ENCODE peak calls at places on chromosomes 6 and 20, in four cellular contexts. One of them, this sample, is unnamed.
A peak's percentile ranks its signal among the peaks of the same experiment; 100 is the strongest.

GRCh38 chr6:3382399-3383279 is 74.2 kb downstream of the SLC22A23 start:
- DNase-seq in gastrocnemius medialis: no peak
- DNase-seq in prostate gland: no peak
- DNase-seq in CD8-positive, alpha-beta T cell: no peak
- DNase-seq in this sample: peak; percentile 59

GRCh38 chr6:43724354-43724753 is 36.8 kb upstream of the MRPS18A start:
- DNase-seq in gastrocnemius medialis: no peak
- DNase-seq in prostate gland: no peak
- DNase-seq in CD8-positive, alpha-beta T cell: no peak
- DNase-seq in this sample: no peak

GRCh38 chr6:81451787-81452186 is 300.7 kb downstream of the TENT5A start:
- DNase-seq in gastrocnemius medialis: no peak
- DNase-seq in prostate gland: no peak
- DNase-seq in CD8-positive, alpha-beta T cell: no peak
- DNase-seq in this sample: no peak

GRCh38 chr20:22248052-22248667 is 336.2 kb downstream of the FOXA2 start:
- DNase-seq in gastrocnemius medialis: no peak
- DNase-seq in prostate gland: no peak
- DNase-seq in CD8-positive, alpha-beta T cell: no peak
- DNase-seq in this sample: peak; percentile 28

GRCh38 chr6:158279615-158280014 is 32.6 kb upstream of the TULP4 start:
- DNase-seq in gastrocnemius medialis: no peak
- DNase-seq in prostate gland: no peak
- DNase-seq in CD8-positive, alpha-beta T cell: no peak
- DNase-seq in this sample: no peak

GRCh38 chr6:149938571-149939462 is 3.0 kb upstream of the ULBP2 start:
- DNase-seq in gastrocnemius medialis: no peak
- DNase-seq in prostate gland: no peak
- DNase-seq in CD8-positive, alpha-beta T cell: no peak
- DNase-seq in this sample: no peak

GRCh38 chr6:163415620-163416379 is 1.3 kb downstream of the QKI start:
- DNase-seq in gastrocnemius medialis: peak; percentile 60
- DNase-seq in prostate gland: peak; percentile 49
- DNase-seq in CD8-positive, alpha-beta T cell: no peak
- DNase-seq in this sample: no peak

GRCh38 chr20:14207591-14207990 is 129.8 kb downstream of the FLRT3 start:
- DNase-seq in gastrocnemius medialis: no peak
- DNase-seq in prostate gland: no peak
- DNase-seq in CD8-positive, alpha-beta T cell: no peak
- DNase-seq in this sample: no peak

DNA sequence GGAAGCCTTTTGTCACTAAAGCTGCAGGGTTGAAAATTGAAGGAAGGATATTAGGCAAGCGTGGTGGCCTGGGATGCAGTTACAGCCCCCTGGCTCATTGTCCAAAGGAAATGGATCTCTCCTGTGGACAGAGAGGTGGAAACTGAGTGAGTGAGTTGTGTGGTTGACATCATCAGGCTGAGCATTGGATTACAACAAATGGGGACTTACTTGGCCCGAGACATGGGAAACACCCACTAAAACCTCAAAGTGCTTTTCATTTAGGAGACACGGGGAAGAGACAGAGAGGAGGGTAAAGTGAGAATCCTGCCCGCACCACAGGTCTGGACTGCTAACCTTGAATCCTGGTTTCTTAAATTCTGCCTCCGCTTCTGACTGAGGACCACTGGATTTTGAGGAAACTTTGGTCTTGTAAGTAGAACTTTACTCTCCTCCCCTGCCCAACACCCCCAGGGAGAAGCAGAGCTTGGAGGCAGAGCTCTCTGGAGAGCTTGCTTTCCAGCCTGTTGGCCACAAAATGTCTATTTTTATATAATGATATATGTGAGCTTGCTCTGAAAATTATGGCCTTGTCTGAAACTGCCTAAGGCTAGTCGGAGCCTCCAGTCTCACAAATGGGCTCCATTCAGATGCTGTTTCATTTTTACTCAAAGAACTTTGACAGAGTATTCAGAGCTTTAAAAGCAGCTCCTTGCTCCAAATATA is at the start of gene PKIG:
- DNase-seq in gastrocnemius medialis: peak; percentile 89
- DNase-seq in prostate gland: no peak
- DNase-seq in CD8-positive, alpha-beta T cell: no peak
- DNase-seq in this sample: no peak
- H3K4me3 ChIP-seq in gastrocnemius medialis: peak within 1 kb of the TSS; percentile 74
- H3K4me3 ChIP-seq in prostate gland: peak within 1 kb of the TSS; percentile 20
- H3K4me3 ChIP-seq in CD8-positive, alpha-beta T cell: no peak within 1 kb of the TSS
- H3K4me3 ChIP-seq in this sample: no peak within 1 kb of the TSS

GRCh38 chr20:63897978-63898561 is 3.1 kb downstream of the DNAJC5 start:
- DNase-seq in gastrocnemius medialis: no peak
- DNase-seq in prostate gland: no peak
- DNase-seq in CD8-positive, alpha-beta T cell: no peak
- DNase-seq in this sample: no peak

GRCh38 chr20:63895886-63896135 is 885 bp downstream of the DNAJC5 start:
- DNase-seq in gastrocnemius medialis: no peak
- DNase-seq in prostate gland: no peak
- DNase-seq in CD8-positive, alpha-beta T cell: no peak
- DNase-seq in this sample: no peak

GRCh38 chr20:63894358-63895201 is at the start of gene DNAJC5:
- DNase-seq in gastrocnemius medialis: peak; percentile 91
- DNase-seq in prostate gland: peak; percentile 94
- DNase-seq in CD8-positive, alpha-beta T cell: peak; percentile 93
- DNase-seq in this sample: peak; percentile 100

GRCh38 chr20:63895202-63895885 is 418 bp downstream of the DNAJC5 start:
- DNase-seq in gastrocnemius medialis: no peak
- DNase-seq in prostate gland: no peak
- DNase-seq in CD8-positive, alpha-beta T cell: no peak
- DNase-seq in this sample: no peak

GRCh38 chr20:63896136-63896890 is 1.4 kb downstream of the DNAJC5 start:
- DNase-seq in gastrocnemius medialis: peak; percentile 46
- DNase-seq in prostate gland: no peak
- DNase-seq in CD8-positive, alpha-beta T cell: no peak
- DNase-seq in this sample: peak; percentile 72
- H3K4me1 ChIP-seq in gastrocnemius medialis: peaks cover 23% of the 10 kb centered on the region
- H3K4me1 ChIP-seq in prostate gland: peaks cover 17% of the 10 kb centered on the region
- H3K4me1 ChIP-seq in CD8-positive, alpha-beta T cell: peaks cover 44% of the 10 kb centered on the region
- H3K4me1 ChIP-seq in this sample: peaks cover 21% of the 10 kb centered on the region

GRCh38 chr6:6674872-6675271 is 86.4 kb downstream of the LY86 start:
- DNase-seq in gastrocnemius medialis: no peak
- DNase-seq in prostate gland: no peak
- DNase-seq in CD8-positive, alpha-beta T cell: no peak
- DNase-seq in this sample: no peak
- TF ChIP-seq CTCF in gastrocnemius medialis: no peak
- TF ChIP-seq CTCF in prostate gland: no peak
- TF ChIP-seq CTCF in CD8-positive, alpha-beta T cell: no peak
- TF ChIP-seq CTCF in this sample: no peak

DNA sequence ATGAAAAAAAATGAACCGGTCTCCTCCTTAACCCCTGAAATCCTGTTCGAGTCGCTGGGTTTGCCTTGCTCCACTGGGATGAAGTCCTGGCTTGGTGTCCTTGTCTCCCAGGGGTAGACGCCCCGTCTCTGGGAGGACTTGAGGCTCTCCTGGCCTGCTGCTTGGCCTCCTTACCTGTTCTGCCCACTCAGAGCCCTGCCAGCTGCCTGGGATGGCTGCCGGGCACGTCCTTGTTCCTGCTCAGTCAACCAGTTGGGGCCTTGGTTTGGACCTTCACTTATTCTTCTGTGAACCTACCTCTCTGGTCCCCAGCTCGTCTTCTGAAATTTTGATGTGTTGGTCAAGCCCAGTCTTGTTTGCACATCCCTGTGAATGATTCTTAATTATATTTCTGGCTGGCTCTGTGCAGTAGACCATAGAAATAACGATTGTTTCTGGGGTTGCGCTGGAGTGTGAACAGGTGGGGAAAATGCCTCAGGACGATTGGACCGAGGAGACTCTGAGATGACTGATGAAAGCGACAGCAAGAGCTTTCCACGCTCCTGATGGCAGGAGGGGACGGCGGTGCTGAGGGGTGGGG is 126.5 kb upstream of the ESR1 start:
- DNase-seq in gastrocnemius medialis: no peak
- DNase-seq in prostate gland: no peak
- DNase-seq in CD8-positive, alpha-beta T cell: no peak
- DNase-seq in this sample: no peak
- H3K4me3 ChIP-seq in gastrocnemius medialis: peak overlapping the region; percentile 46
- H3K4me3 ChIP-seq in prostate gland: no peak overlapping the region
- H3K4me3 ChIP-seq in CD8-positive, alpha-beta T cell: no peak overlapping the region
- H3K4me3 ChIP-seq in this sample: no peak overlapping the region

DNA sequence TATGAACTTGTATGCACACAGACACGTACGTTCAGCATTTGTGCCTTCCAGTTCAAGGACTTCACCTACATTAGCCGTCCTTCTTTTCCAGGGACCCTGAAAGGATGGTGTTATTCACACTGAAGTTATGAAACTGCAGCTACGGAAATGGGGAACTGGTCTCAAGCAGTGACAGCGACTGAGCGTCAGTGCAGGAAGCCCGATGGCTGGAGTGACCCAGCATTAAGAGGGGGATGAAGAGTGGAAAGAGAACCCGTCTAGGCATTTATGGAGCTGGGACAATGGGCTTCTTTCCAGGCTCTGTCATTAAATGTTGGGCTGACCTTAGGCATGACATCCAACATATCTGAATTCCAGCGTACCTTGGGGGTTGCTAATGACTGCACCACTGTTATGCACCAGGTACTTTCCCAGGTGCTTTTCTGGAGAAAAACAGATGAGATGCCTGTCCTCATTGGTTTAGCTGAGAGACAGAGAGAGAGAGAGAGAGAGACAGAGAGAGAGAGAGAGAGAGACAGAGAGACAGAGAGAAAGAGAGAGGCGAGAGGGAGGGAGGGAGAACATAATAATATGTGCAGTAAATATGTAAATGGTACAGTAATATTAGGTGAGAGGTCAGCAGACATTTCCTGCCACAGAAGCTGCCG is 204.7 kb upstream of the EXOC2 start:
- DNase-seq in gastrocnemius medialis: no peak
- DNase-seq in prostate gland: no peak
- DNase-seq in CD8-positive, alpha-beta T cell: no peak
- DNase-seq in this sample: no peak
- H3K4me1 ChIP-seq in gastrocnemius medialis: peaks cover 9% of the 10 kb centered on the region
- H3K4me1 ChIP-seq in prostate gland: peaks cover 12% of the 10 kb centered on the region
- H3K4me1 ChIP-seq in CD8-positive, alpha-beta T cell: no peaks in the 10 kb centered on the region
- H3K4me1 ChIP-seq in this sample: peaks cover 8% of the 10 kb centered on the region

GRCh38 chr6:13383280-13384163 is 55.2 kb upstream of the TBC1D7 start:
- DNase-seq in gastrocnemius medialis: no peak
- DNase-seq in prostate gland: peak; percentile 46
- DNase-seq in CD8-positive, alpha-beta T cell: no peak
- DNase-seq in this sample: no peak
- TF ChIP-seq CTCF in gastrocnemius medialis: no peak
- TF ChIP-seq CTCF in prostate gland: peak; percentile 45
- TF ChIP-seq CTCF in CD8-positive, alpha-beta T cell: no peak
- TF ChIP-seq CTCF in this sample: no peak

This sample was measured in Caco-2.